ENCODE peak calls at places on chromosomes 7 and 10, in nine cellular contexts. T, A, K, F, X, R, C, J and Z are unnamed samples. For H3K36me3, the result is how much of the 10 kb centered on the place peaks cover.

GRCh38 chr7:103932389-103932788 is 57.1 kb downstream of the RELN start:
- DNase-seq in T (no peak), A (no peak), K (no peak), F (no peak), X (no peak), R (no peak), C (no peak), J (no peak), Z (no peak)

GRCh38 chr7:36506820-36507219 is 117.2 kb downstream of the ANLN start:
- DNase-seq in T (no peak), A (no peak), K (no peak), F (peak), X (no peak), R (peak), C (no peak), J (no peak), Z (peak)

GRCh38 chr10:30778769-30779168 is 149.2 kb upstream of the LYZL2 start:
- DNase-seq in T (no peak), A (no peak), K (no peak), F (no peak), X (no peak), R (no peak), C (no peak), J (no peak), Z (no peak)

GRCh38 chr10:38010150-38010903 is at the start of gene ZNF33A:
- DNase-seq in T (peak), A (peak), K (peak), F (peak), X (peak), R (peak), C (peak), J (peak), Z (peak)

GRCh38 chr10:78458983-78459638 is 425.4 kb downstream of the RPS24 start:
- DNase-seq in T (peak), A (no peak), K (no peak), F (no peak), X (no peak), R (peak), C (no peak), J (no peak), Z (peak)

GRCh38 chr7:116150588-116150987 is 59.8 kb upstream of the TES start:
- DNase-seq in T (no peak), A (no peak), K (no peak), F (no peak), X (no peak), R (peak), C (no peak), J (no peak), Z (no peak)

GRCh38 chr7:131052285-131052942 is 275.3 kb upstream of the MKLN1 start:
- DNase-seq in T (no peak), A (no peak), K (no peak), F (no peak), X (no peak), R (no peak), C (no peak), J (no peak), Z (no peak)

GRCh38 chr7:73361340-73361739 is 33.4 kb downstream of the FKBP6 start:
- DNase-seq in T (no peak), A (no peak), K (no peak), F (no peak), X (no peak), R (no peak), C (no peak), J (no peak), Z (no peak)

GRCh38 chr7:101900103-101900502 is 82.7 kb downstream of the CUX1 start:
- DNase-seq in T (no peak), A (no peak), K (peak), F (no peak), X (no peak), R (no peak), C (peak), J (peak), Z (no peak)

GRCh38 chr7:47743898-47744612 is 162.1 kb upstream of the TNS3 start:
- DNase-seq in T (no peak), A (no peak), K (no peak), F (no peak), X (peak), R (no peak), C (no peak), J (no peak), Z (no peak)

GRCh38 chr7:140540142-140540777 is 61.0 kb upstream of the MKRN1 start:
- DNase-seq in T (no peak), A (no peak), K (no peak), F (no peak), X (no peak), R (no peak), C (no peak), J (no peak), Z (no peak)

GRCh38 chr7:50377356-50377755 is 72.8 kb downstream of the FIGNL1 start:
- DNase-seq in T (no peak), A (no peak), K (no peak), F (no peak), X (no peak), R (no peak), C (no peak), J (no peak), Z (no peak)

GRCh38 chr10:122207596-122207995 is 63.5 kb upstream of the BTBD16 start:
- DNase-seq in T (no peak), A (no peak), K (no peak), F (no peak), X (no peak), R (no peak), C (no peak), J (no peak), Z (no peak)

GRCh38 chr7:73613954-73614735 is 10.2 kb downstream of the MLXIPL start:
- DNase-seq in T (no peak), A (peak), K (no peak), F (no peak), X (no peak), R (no peak), C (no peak), J (no peak), Z (no peak)

GRCh38 chr10:101001225-101002035 is 1.8 kb downstream of the LZTS2 start:
- DNase-seq in T (no peak), A (peak), K (peak), F (no peak), X (peak), R (peak), C (peak), J (peak), Z (no peak)

GRCh38 chr7:101940151-101940550 is 122.7 kb downstream of the CUX1 start:
- DNase-seq in T (no peak), A (no peak), K (no peak), F (no peak), X (no peak), R (no peak), C (no peak), J (no peak), Z (no peak)

GRCh38 chr10:32205666-32206065 is 141.3 kb downstream of the EPC1 start:
- DNase-seq in T (no peak), A (no peak), K (no peak), F (no peak), X (no peak), R (no peak), C (no peak), J (no peak), Z (no peak)

GRCh38 chr7:12647364-12648219 is 39.8 kb upstream of the ARL4A start:
- DNase-seq in T (peak), A (peak), K (no peak), F (peak), X (no peak), R (peak), C (no peak), J (no peak), Z (peak)

GRCh38 chr7:105107458-105107857 is 93.5 kb downstream of the KMT2E start:
- DNase-seq in T (no peak), A (no peak), K (no peak), F (no peak), X (no peak), R (no peak), C (no peak), J (no peak), Z (no peak)

DNA sequence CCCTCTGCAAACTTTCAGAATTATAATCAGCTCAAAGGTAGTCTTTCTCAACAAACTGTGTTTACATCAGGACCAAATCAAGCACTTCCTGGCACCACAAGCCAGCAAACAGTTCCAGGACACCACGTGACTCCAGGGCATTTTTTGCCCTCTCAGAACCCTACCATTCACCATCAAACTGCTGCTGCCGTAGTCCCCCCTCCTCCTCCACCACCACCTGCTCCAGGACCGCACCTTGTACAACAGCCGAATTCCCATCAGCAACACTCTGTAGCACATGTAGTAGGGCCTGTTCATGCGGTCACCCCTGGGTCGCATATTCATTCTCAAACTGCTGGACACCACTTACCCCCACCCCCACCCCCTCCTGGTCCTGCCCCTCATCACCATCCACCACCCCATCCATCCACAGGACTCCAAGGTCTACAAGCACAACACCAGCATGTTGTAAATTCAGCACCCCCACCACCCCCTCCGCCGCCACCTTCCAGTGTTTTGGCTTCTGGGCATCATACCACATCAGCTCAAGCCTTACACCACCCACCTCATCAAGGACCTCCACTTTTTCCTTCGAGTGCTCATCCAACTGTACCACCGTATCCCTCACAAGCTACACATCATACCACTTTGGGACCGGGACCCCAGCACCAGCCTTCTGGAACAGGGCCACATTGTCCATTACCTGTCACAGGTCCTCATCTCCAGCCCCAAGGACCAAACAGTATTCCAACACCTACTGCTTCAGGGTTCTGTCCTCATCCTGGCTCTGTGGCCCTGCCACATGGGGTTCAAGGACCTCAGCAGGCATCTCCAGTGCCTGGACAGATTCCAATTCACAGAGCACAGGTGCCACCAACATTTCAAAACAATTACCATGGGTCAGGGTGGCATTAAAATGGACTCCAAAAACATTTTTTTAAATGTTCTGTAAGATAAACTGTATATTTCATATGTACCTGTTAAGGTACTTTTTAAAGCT is 98.7 kb downstream of the KMT2E start:
- DNase-seq in T (no peak), A (no peak), K (peak), F (no peak), X (no peak), R (no peak), C (no peak), J (no peak), Z (no peak)
- H3K36me3 ChIP-seq in T (half or more), A (under half), K (half or more), F (half or more), X (under half), R (under half), C (half or more), J (half or more), Z (under half)

GRCh38 chr7:148340881-148341280 is 249.7 kb upstream of the C7orf33 start:
- DNase-seq in T (no peak), A (no peak), K (no peak), F (no peak), X (peak), R (no peak), C (no peak), J (no peak), Z (no peak)

GRCh38 chr7:148337566-148337965 is 253.0 kb upstream of the C7orf33 start:
- DNase-seq in T (no peak), A (no peak), K (no peak), F (no peak), X (no peak), R (peak), C (no peak), J (no peak), Z (no peak)

GRCh38 chr7:148337995-148338747 is 252.4 kb upstream of the C7orf33 start:
- DNase-seq in T (no peak), A (no peak), K (no peak), F (no peak), X (no peak), R (no peak), C (no peak), J (no peak), Z (no peak)

GRCh38 chr7:148337166-148337565 is 253.4 kb upstream of the C7orf33 start:
- DNase-seq in T (no peak), A (no peak), K (no peak), F (no peak), X (peak), R (peak), C (no peak), J (no peak), Z (no peak)

DNA sequence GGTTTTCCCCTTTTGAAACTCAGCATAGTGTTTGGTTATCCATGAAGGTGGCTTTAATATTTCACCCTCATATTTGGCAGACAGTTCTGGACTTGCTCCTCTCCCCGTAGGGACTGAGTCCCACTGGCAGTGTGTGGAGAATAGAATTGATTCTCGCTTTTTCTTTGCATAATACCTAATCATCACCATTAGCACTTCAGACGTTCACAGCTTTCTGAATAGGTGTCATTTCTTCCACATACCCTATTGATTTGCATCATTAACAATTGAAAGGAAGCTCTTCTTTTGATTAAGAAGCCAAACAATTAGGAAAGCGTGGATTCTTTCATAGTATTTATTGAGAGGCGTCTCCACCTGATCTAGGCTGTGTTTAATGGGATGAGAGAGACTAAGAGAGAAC is 250.1 kb upstream of the C7orf33 start:
- DNase-seq in T (no peak), A (no peak), K (no peak), F (no peak), X (no peak), R (no peak), C (no peak), J (no peak), Z (no peak)
- H3K4me3 ChIP-seq in T (no peak), A (no peak), K (no peak), F (no peak), X (peak), R (no peak), C (no peak), J (no peak), Z (no peak)

GRCh38 chr7:106294334-106294733 is 9.6 kb upstream of the NAMPT start:
- DNase-seq in T (no peak), A (no peak), K (no peak), F (no peak), X (no peak), R (no peak), C (no peak), J (no peak), Z (no peak)
- TF ChIP-seq CTCF in T (peak), A (no peak), K (no peak), F (peak), X (no peak), R (no peak), C (no peak), J (no peak), Z (no peak)

GRCh38 chr7:5360971-5361370 is 62.7 kb downstream of the TNRC18 start:
- DNase-seq in T (no peak), A (no peak), K (no peak), F (no peak), X (no peak), R (no peak), C (no peak), J (no peak), Z (no peak)

GRCh38 chr7:5360451-5360850 is 63.2 kb downstream of the TNRC18 start:
- DNase-seq in T (no peak), A (peak), K (no peak), F (no peak), X (no peak), R (no peak), C (no peak), J (no peak), Z (no peak)

GRCh38 chr7:5356751-5357119 is 66.9 kb downstream of the TNRC18 start:
- DNase-seq in T (no peak), A (no peak), K (no peak), F (no peak), X (no peak), R (no peak), C (no peak), J (no peak), Z (no peak)

GRCh38 chr7:5359344-5359743 is 64.3 kb downstream of the TNRC18 start:
- DNase-seq in T (no peak), A (no peak), K (no peak), F (no peak), X (no peak), R (no peak), C (no peak), J (no peak), Z (no peak)

GRCh38 chr7:5357951-5358350 is 65.7 kb downstream of the TNRC18 start:
- DNase-seq in T (no peak), A (no peak), K (no peak), F (no peak), X (no peak), R (no peak), C (no peak), J (no peak), Z (no peak)
- H3K36me3 ChIP-seq in T (under half), A (under half), K (half or more), F (half or more), X (under half), R (half or more), C (half or more), J (half or more), Z (under half)

GRCh38 chr7:24800073-24800472 is 42.8 kb upstream of the GSDME start:
- DNase-seq in T (no peak), A (no peak), K (no peak), F (no peak), X (no peak), R (no peak), C (no peak), J (no peak), Z (no peak)

GRCh38 chr7:24788956-24789576 is 31.8 kb upstream of the GSDME start:
- DNase-seq in T (no peak), A (no peak), K (no peak), F (no peak), X (no peak), R (peak), C (no peak), J (no peak), Z (no peak)

GRCh38 chr7:24795407-24795767 is 38.1 kb upstream of the GSDME start:
- DNase-seq in T (no peak), A (no peak), K (no peak), F (no peak), X (no peak), R (no peak), C (no peak), J (no peak), Z (no peak)

GRCh38 chr7:24797270-24797669 is 40.0 kb upstream of the GSDME start:
- DNase-seq in T (no peak), A (no peak), K (no peak), F (no peak), X (no peak), R (no peak), C (no peak), J (no peak), Z (no peak)

GRCh38 chr7:24793982-24794648 is 36.9 kb upstream of the GSDME start:
- DNase-seq in T (no peak), A (no peak), K (no peak), F (no peak), X (no peak), R (no peak), C (no peak), J (no peak), Z (no peak)
- H3K4me3 ChIP-seq in T (no peak), A (no peak), K (no peak), F (no peak), X (no peak), R (no peak), C (no peak), J (no peak), Z (no peak)

DNA sequence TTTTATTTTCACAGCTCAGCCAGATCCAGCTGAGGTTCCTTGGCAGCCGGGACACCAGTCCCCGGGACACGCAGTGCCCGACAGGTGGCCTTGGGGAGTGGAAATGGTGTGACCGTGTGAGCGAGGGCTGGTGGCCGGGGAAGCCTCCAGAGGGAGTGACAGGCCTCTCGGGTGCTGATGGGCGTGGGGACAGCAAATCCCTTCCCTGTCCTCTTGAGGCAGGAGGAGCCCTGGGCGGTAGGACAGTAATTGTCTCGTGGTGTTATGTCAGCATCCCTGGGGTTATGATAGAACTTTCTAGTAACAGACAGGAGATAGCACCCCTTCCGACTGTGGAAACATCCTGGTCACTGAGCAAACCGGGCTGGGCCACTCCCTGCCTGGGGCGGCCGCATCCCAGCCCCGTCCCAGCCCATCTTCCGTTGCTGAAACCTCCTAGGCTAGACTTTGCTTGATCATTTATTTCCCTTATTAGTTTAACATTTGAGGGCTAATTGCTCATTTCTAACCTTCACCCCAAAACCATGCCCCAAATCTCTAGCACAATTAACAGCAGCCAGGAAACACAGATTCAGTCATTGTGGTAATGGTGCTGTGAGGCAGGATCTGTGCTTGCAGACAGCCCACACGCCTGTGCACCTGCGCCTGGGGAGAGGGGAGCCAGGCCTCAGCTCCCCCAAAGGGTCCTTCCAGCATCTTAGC is 63.3 kb downstream of the ELFN1 start:
- DNase-seq in T (no peak), A (no peak), K (no peak), F (no peak), X (no peak), R (no peak), C (no peak), J (peak), Z (no peak)
- TF ChIP-seq CTCF in T (no peak), A (no peak), K (no peak), F (peak), X (no peak), R (no peak), C (no peak), J (no peak), Z (no peak)

GRCh38 chr7:128974241-128974934 is 36.7 kb downstream of the IRF5 start:
- DNase-seq in T (no peak), A (no peak), K (no peak), F (no peak), X (no peak), R (peak), C (no peak), J (no peak), Z (no peak)
- H3K36me3 ChIP-seq in T (half or more), A (under half), K (half or more), F (under half), X (under half), R (under half), C (half or more), J (half or more), Z (under half)

DNA sequence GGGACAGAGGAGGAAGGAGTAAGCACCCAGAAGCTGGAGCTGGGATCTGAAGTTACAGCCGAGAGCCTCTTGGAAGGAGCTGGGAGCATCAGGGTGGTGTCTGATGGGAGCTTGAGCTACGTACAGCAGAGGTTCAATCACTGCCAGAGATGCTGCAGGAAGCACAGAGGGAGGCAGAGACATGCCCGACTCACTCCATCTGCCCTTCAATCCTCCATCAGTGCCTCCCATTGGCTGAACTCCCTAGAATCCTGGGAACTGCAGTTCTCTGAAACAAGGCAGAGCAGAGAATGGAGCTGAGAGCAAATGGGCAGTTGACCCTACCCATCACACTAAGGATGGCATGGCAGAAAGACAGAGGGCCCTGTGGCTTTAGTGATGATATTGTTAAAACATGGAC is 40.0 kb upstream of the CTBP2 start:
- DNase-seq in T (no peak), A (no peak), K (no peak), F (no peak), X (no peak), R (no peak), C (no peak), J (no peak), Z (no peak)
- H3K4me3 ChIP-seq in T (no peak), A (no peak), K (no peak), F (no peak), X (no peak), R (no peak), C (no peak), J (no peak), Z (no peak)